ENCODE peak calls at places on chromosome 18, in four cellular contexts. I, K, R and L are unnamed samples.

GRCh38 chr18:10949655-10950054 is 199.7 kb downstream of the PIEZO2 start:
- DNase-seq in I (no peak), K (no peak), R (no peak), L (no peak)

GRCh38 chr18:48573632-48574293 is 34.9 kb downstream of the CTIF start:
- DNase-seq in I (no peak), K (no peak), R (no peak), L (no peak)

GRCh38 chr18:48161911-48162698 is 231.6 kb upstream of the SMAD2 start:
- DNase-seq in I (no peak), K (no peak), R (no peak), L (no peak)

GRCh38 chr18:12886498-12887126 is 2.6 kb upstream of the PTPN2 start:
- DNase-seq in I (no peak), K (peak; percentile 24), R (peak; percentile 13), L (peak; percentile 41)

GRCh38 chr18:7467708-7468466 is 99.2 kb upstream of the PTPRM start:
- DNase-seq in I (no peak), K (peak; percentile 13), R (no peak), L (peak; percentile 22)

GRCh38 chr18:40055262-40055661 is 1899.8 kb upstream of the PIK3C3 start:
- DNase-seq in I (no peak), K (peak; percentile 4), R (no peak), L (no peak)

GRCh38 chr18:7822435-7823425 is 255.6 kb downstream of the PTPRM start:
- DNase-seq in I (peak; percentile 76), K (peak; percentile 17), R (no peak), L (no peak)

GRCh38 chr18:42586603-42587002 is 528.9 kb downstream of the RIT2 start:
- DNase-seq in I (no peak), K (no peak), R (no peak), L (no peak)

GRCh38 chr18:63905361-63905760 is 2.4 kb upstream of the SERPINB10 start:
- DNase-seq in I (no peak), K (no peak), R (no peak), L (peak; percentile 70)

GRCh38 chr18:54679318-54680149 is 88.5 kb downstream of the DYNAP start:
- DNase-seq in I (peak; percentile 89), K (peak; percentile 93), R (peak; percentile 81), L (peak; percentile 79)

GRCh38 chr18:37440206-37440605 is 125.4 kb downstream of the CELF4 start:
- DNase-seq in I (no peak), K (no peak), R (no peak), L (no peak)

GRCh38 chr18:26756556-26756955 is 109.0 kb downstream of the AQP4 start:
- DNase-seq in I (no peak), K (no peak), R (no peak), L (peak; percentile 41)

GRCh38 chr18:32576296-32576916 is 105.7 kb upstream of the GAREM1 start:
- DNase-seq in I (peak; percentile 33), K (peak; percentile 36), R (no peak), L (peak; percentile 7)

GRCh38 chr18:39770399-39770798 is 2184.6 kb upstream of the PIK3C3 start:
- DNase-seq in I (no peak), K (no peak), R (no peak), L (no peak)

GRCh38 chr18:23291456-23292205 is 156.3 kb downstream of the CABLES1 start:
- DNase-seq in I (peak; percentile 63), K (peak; percentile 80), R (peak; percentile 84), L (peak; percentile 66)

GRCh38 chr18:3448845-3449701 is 899 bp upstream of the TGIF1 start:
- DNase-seq in I (peak; percentile 83), K (peak; percentile 92), R (peak; percentile 98), L (peak; percentile 99)

GRCh38 chr18:37425182-37425581 is 140.4 kb downstream of the CELF4 start:
- DNase-seq in I (no peak), K (no peak), R (no peak), L (no peak)

GRCh38 chr18:2411381-2411977 is 159.8 kb downstream of the METTL4 start:
- DNase-seq in I (peak; percentile 69), K (peak; percentile 41), R (peak; percentile 42), L (peak; percentile 77)

GRCh38 chr18:75034937-75035336 is 174.0 kb downstream of the PTGR3 start:
- DNase-seq in I (no peak), K (no peak), R (no peak), L (no peak)

GRCh38 chr18:41072946-41073345 is 882.1 kb upstream of the PIK3C3 start:
- DNase-seq in I (no peak), K (no peak), R (no peak), L (no peak)

GRCh38 chr18:34315953-34316352 is 91.2 kb upstream of the NOL4 start:
- DNase-seq in I (no peak), K (no peak), R (no peak), L (no peak)

GRCh38 chr18:24426398-24427294 is at the start of gene IMPACT:
- DNase-seq in I (peak; percentile 78), K (peak; percentile 83), R (peak; percentile 80), L (peak; percentile 80)

GRCh38 chr18:41906528-41907256 is 48.3 kb upstream of the PIK3C3 start:
- DNase-seq in I (peak; percentile 77), K (peak; percentile 76), R (peak; percentile 67), L (peak; percentile 68)

GRCh38 chr18:48879008-48879431 is 71.7 kb downstream of the SMAD7 start:
- DNase-seq in I (no peak), K (no peak), R (no peak), L (peak; percentile 83)

GRCh38 chr18:52343138-52343537 is 3.1 kb downstream of the DCC start:
- DNase-seq in I (peak; percentile 32), K (peak; percentile 1), R (no peak), L (no peak)

DNA sequence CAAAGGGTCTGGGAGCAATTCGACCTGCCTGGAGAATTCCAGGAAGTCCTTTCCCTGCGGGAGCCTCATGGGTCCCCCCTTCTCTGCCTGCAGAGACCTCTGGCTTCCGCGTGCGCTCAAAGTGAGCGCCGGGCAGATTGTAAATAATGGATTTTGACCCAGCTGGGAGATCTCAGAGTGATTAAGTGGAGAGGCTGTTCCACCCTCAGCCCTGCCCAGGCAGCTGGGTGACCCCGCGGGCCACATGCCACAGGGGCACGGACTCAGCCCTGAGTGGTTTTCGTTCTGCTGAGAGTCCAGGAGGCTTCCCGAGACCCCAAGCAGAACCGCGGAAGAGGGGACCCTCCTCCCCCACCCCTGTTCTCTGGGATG is 1.2 kb downstream of the KCNG2 start:
- DNase-seq in I (no peak), K (peak; percentile 34), R (no peak), L (no peak)
- H3K4me3 ChIP-seq in I (no peak overlapping the region), K (peak overlapping the region; percentile 64), R (no peak overlapping the region), L (no peak overlapping the region)

GRCh38 chr18:35948080-35948479 is 24.4 kb upstream of the RMP24 start:
- DNase-seq in I (no peak), K (no peak), R (no peak), L (no peak)

GRCh38 chr18:35949903-35950627 is 22.4 kb upstream of the RMP24 start:
- DNase-seq in I (peak; percentile 73), K (peak; percentile 74), R (peak; percentile 52), L (peak; percentile 75)

GRCh38 chr18:35953688-35954087 is 18.8 kb upstream of the RMP24 start:
- DNase-seq in I (no peak), K (no peak), R (no peak), L (no peak)

GRCh38 chr18:35949090-35949489 is 23.4 kb upstream of the RMP24 start:
- DNase-seq in I (no peak), K (no peak), R (no peak), L (peak; percentile 25)

DNA sequence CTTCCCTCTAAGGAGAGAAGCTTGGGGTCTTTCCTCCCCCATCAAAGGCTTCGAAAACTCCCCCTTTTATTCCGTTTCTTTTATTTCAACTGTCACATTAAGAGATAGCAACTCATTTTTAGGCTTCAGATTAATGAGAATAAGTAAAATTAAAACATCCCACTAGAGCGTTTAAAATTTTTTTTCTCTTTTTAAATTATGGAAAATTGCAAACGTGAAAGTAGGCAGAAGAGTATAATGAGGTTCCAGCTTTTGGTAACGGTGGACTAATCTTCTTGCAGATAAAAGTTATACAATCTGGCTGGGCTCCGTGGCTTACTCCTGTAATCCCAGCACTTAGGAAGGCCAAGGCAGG is 21.9 kb upstream of the RMP24 start:
- DNase-seq in I (no peak), K (no peak), R (no peak), L (no peak)
- H3K4me3 ChIP-seq in I (peak overlapping the region; percentile 51), K (peak overlapping the region; percentile 62), R (no peak overlapping the region), L (peak overlapping the region; percentile 65)

GRCh38 chr18:56067216-56067611 is 479.2 kb upstream of the TCF4 start:
- DNase-seq in I (no peak), K (no peak), R (peak; percentile 87), L (no peak)
- H3K4me3 ChIP-seq in I (no peak overlapping the region), K (no peak overlapping the region), R (no peak overlapping the region), L (no peak overlapping the region)

GRCh38 chr18:79919089-79919488 is 32.4 kb downstream of the SLC66A2 start:
- DNase-seq in I (no peak), K (no peak), R (no peak), L (no peak)
- H3K4me3 ChIP-seq in I (no peak overlapping the region), K (no peak overlapping the region), R (no peak overlapping the region), L (no peak overlapping the region)

GRCh38 chr18:31042068-31042390 is 513 bp downstream of the DSC3 start:
- DNase-seq in I (no peak), K (no peak), R (no peak), L (no peak)
- H3K4me3 ChIP-seq in I (peak overlapping the region; percentile 32), K (peak overlapping the region; percentile 65), R (no peak overlapping the region), L (peak overlapping the region; percentile 86)

GRCh38 chr18:58865009-58865345 is 300 bp downstream of the ZNF532 start:
- DNase-seq in I (no peak), K (no peak), R (no peak), L (no peak)
- H3K4me3 ChIP-seq in I (peak overlapping the region; percentile 26), K (peak overlapping the region; percentile 33), R (peak overlapping the region; percentile 57), L (peak overlapping the region; percentile 30)

GRCh38 chr18:62448426-62448825 is 74.4 kb upstream of the ZCCHC2 start:
- DNase-seq in I (no peak), K (no peak), R (no peak), L (no peak)
- H3K4me3 ChIP-seq in I (no peak overlapping the region), K (no peak overlapping the region), R (no peak overlapping the region), L (no peak overlapping the region)